ENCODE peak calls at places on chromosomes 6 and 20, in five cellular contexts. G is lower lobe of right lung, L is cardiac muscle cell, W is AG10803, T is A549. K is an unnamed sample.

GRCh38 chr6:36655073-36655847 is 23.3 kb upstream of the CDKN1A start:
- DNase-seq in G (no peak), L (no peak), W (no peak), T (no peak), K (peak; percentile 75)

GRCh38 chr20:2386516-2387179 is 5.9 kb downstream of the TGM6 start:
- DNase-seq in G (no peak), L (peak; percentile 16), W (peak; percentile 49), T (no peak), K (no peak)

GRCh38 chr20:23228912-23229311 is 121.7 kb upstream of the NXT1 start:
- DNase-seq in G (no peak), L (peak; percentile 78), W (peak; percentile 63), T (no peak), K (no peak)

GRCh38 chr6:112563368-112563767 is 216.2 kb downstream of the RFPL4B start:
- DNase-seq in G (no peak), L (peak; percentile 52), W (peak; percentile 69), T (no peak), K (no peak)

GRCh38 chr20:41142241-41142640 is 4.9 kb downstream of the PLCG1 start:
- DNase-seq in G (no peak), L (no peak), W (no peak), T (no peak), K (no peak)

GRCh38 chr6:38262609-38263008 is 377.1 kb downstream of the BTBD9 start:
- DNase-seq in G (no peak), L (no peak), W (peak; percentile 74), T (no peak), K (no peak)

GRCh38 chr20:45817652-45818194 is 5.3 kb downstream of the UBE2C start:
- DNase-seq in G (no peak), L (peak; percentile 87), W (peak; percentile 90), T (no peak), K (peak; percentile 67)

GRCh38 chr6:54846243-54846856 is at the start of gene FAM83B:
- DNase-seq in G (peak; percentile 56), L (peak; percentile 7), W (no peak), T (no peak), K (no peak)

GRCh38 chr6:56802570-56802969 is 152.3 kb upstream of the BEND6 start:
- DNase-seq in G (no peak), L (peak; percentile 64), W (peak; percentile 57), T (peak; percentile 56), K (peak; percentile 59)

GRCh38 chr6:17987576-17988421 is at the start of gene KIF13A:
- DNase-seq in G (peak; percentile 81), L (peak; percentile 76), W (peak; percentile 69), T (peak; percentile 49), K (peak; percentile 52)

GRCh38 chr6:70108230-70108629 is 194.7 kb downstream of the COL9A1 start:
- DNase-seq in G (no peak), L (peak; percentile 56), W (peak; percentile 35), T (peak; percentile 19), K (no peak)

GRCh38 chr6:2482773-2483172 is 237.4 kb upstream of the GMDS start:
- DNase-seq in G (no peak), L (no peak), W (no peak), T (peak; percentile 38), K (no peak)
- TF ChIP-seq CTCF in G (no peak), L (no peak), W (no peak), T (no peak), K (peak; percentile 33)

DNA sequence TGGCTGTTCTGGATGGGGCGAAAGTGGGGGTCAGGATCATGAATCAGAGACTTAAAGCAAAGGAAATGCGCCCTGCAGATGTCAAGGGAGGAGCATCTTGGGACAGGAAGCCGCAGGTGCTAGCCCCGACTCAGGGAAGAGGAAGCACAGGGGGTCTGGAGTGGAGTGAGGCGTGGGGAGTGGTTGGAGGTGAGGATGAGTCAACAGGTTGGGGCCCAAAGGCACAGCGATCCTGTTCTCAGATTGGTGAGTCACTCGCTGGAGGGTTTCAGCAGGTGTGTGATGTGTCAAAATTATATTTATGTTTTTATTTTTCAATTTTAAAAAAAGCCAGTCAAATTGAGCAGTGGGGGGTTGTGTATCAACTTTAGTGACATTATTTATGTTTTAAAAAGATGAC is 19.0 kb downstream of the PACSIN1 start:
- DNase-seq in G (no peak), L (no peak), W (no peak), T (no peak), K (no peak)
- H3K4me3 ChIP-seq in G (no peak overlapping the region), L (no peak overlapping the region), W (no peak overlapping the region), T (no peak overlapping the region), K (no peak overlapping the region)

GRCh38 chr6:118968416-118968815 is 33.5 kb upstream of the MCM9 start:
- DNase-seq in G (no peak), L (peak; percentile 60), W (peak; percentile 8), T (peak; percentile 20), K (no peak)
- TF ChIP-seq CTCF in G (peak; percentile 32), L (peak; percentile 35), W (peak; percentile 35), T (peak; percentile 37), K (peak; percentile 7)

DNA sequence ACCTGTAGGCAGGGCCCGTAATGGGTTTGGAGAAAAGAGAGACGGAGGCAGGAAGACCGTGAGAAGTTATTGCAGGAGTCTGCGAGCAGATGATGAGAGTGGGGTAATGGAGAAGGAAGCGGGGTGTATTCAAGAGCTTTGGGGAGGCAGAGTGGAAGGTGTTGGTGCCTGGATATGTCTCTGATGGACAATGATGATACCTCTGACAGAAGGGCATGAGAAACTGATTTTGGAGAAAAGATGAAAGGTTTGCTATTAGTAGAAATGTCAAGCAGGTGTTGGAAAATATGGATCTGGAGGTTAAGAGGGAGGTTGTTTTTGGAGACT is 69.4 kb downstream of the CDC5L start:
- DNase-seq in G (no peak), L (no peak), W (no peak), T (no peak), K (no peak)
- H3K4me3 ChIP-seq in G (no peak overlapping the region), L (no peak overlapping the region), W (no peak overlapping the region), T (no peak overlapping the region), K (peak overlapping the region; percentile 4)

DNA sequence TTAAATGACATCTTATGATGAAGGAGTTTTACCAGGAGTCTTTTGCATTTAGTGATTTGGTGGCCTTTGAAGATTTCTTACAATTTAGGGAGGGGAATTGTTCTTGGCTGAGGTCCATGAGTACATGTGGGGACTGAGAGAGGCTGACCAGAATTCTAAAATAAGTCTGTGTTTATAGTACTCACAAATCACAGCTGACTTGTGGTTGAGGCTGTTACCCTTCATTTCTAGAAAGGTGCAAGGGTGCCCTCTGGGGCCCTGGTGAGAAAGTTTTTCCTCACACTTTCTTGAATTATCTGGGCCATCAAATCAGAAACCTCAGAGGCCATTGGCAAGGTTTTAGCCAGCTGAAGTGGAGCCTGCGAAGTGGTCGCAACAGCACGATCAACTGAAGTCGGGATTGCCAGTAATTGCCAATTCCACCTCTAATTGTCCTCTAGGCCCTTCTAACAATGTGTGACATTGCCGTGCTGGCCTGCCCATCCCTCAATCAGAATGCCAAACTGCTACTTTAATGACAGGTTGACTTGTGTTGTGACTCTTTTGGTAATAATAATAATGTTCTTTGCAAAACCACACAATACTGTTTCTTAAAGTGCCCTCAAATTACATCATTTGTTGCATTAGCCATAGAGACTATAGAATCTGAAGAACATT is 221.6 kb downstream of the OGFRL1 start:
- DNase-seq in G (no peak), L (peak; percentile 80), W (peak; percentile 80), T (peak; percentile 57), K (peak; percentile 72)
- TF ChIP-seq CTCF in G (peak; percentile 67), L (peak; percentile 70), W (peak; percentile 85), T (peak; percentile 58), K (peak; percentile 65)

K was measured in HFF-Myc.